ENCODE peak calls at places on chromosome 4, in eight cellular contexts. One of them, this sample, is unnamed.
A peak's percentile ranks its signal among the peaks of the same experiment; 100 is the strongest.

GRCh38 chr4:110073045-110073845 is 125.2 kb downstream of the ELOVL6 start:
- DNase-seq in ureter: no peak
- DNase-seq in left cardiac atrium: no peak
- DNase-seq in AG04450: no peak
- DNase-seq in OCI-LY7: no peak
- DNase-seq in breast epithelium: no peak
- DNase-seq in AG10803: no peak
- DNase-seq in T-helper 22 cell: no peak
- DNase-seq in this sample: no peak

GRCh38 chr4:27702710-27703431 is 842.2 kb downstream of the STIM2 start:
- DNase-seq in ureter: no peak
- DNase-seq in left cardiac atrium: no peak
- DNase-seq in AG04450: no peak
- DNase-seq in OCI-LY7: peak; percentile 9
- DNase-seq in breast epithelium: no peak
- DNase-seq in AG10803: no peak
- DNase-seq in T-helper 22 cell: no peak
- DNase-seq in this sample: peak; percentile 69

GRCh38 chr4:80237992-80238391 is 28.5 kb upstream of the FGF5 start:
- DNase-seq in ureter: no peak
- DNase-seq in left cardiac atrium: no peak
- DNase-seq in AG04450: peak; percentile 78
- DNase-seq in OCI-LY7: no peak
- DNase-seq in breast epithelium: no peak
- DNase-seq in AG10803: peak; percentile 94
- DNase-seq in T-helper 22 cell: no peak
- DNase-seq in this sample: no peak

GRCh38 chr4:166657261-166657660 is 577.0 kb downstream of the SPOCK3 start:
- DNase-seq in ureter: no peak
- DNase-seq in left cardiac atrium: no peak
- DNase-seq in AG04450: no peak
- DNase-seq in OCI-LY7: no peak
- DNase-seq in breast epithelium: no peak
- DNase-seq in AG10803: no peak
- DNase-seq in T-helper 22 cell: no peak
- DNase-seq in this sample: no peak

GRCh38 chr4:76614589-76614988 is 179.6 kb downstream of the SHROOM3 start:
- DNase-seq in ureter: no peak
- DNase-seq in left cardiac atrium: no peak
- DNase-seq in AG04450: no peak
- DNase-seq in OCI-LY7: no peak
- DNase-seq in breast epithelium: no peak
- DNase-seq in AG10803: peak; percentile 96
- DNase-seq in T-helper 22 cell: no peak
- DNase-seq in this sample: no peak

GRCh38 chr4:5711479-5712184 is 631 bp downstream of the EVC start:
- DNase-seq in ureter: no peak
- DNase-seq in left cardiac atrium: peak; percentile 37
- DNase-seq in AG04450: no peak
- DNase-seq in OCI-LY7: no peak
- DNase-seq in breast epithelium: no peak
- DNase-seq in AG10803: peak; percentile 61
- DNase-seq in T-helper 22 cell: no peak
- DNase-seq in this sample: peak; percentile 75

GRCh38 chr4:39855909-39856512 is 121.7 kb downstream of the PDS5A start:
- DNase-seq in ureter: no peak
- DNase-seq in left cardiac atrium: no peak
- DNase-seq in AG04450: no peak
- DNase-seq in OCI-LY7: no peak
- DNase-seq in breast epithelium: no peak
- DNase-seq in AG10803: peak; percentile 6
- DNase-seq in T-helper 22 cell: no peak
- DNase-seq in this sample: no peak

GRCh38 chr4:1683371-1683902 is 676 bp downstream of the FAM53A start:
- DNase-seq in ureter: no peak
- DNase-seq in left cardiac atrium: peak; percentile 42
- DNase-seq in AG04450: peak; percentile 69
- DNase-seq in OCI-LY7: no peak
- DNase-seq in breast epithelium: no peak
- DNase-seq in AG10803: peak; percentile 89
- DNase-seq in T-helper 22 cell: no peak
- DNase-seq in this sample: peak; percentile 49

GRCh38 chr4:147633643-147634042 is 16.4 kb downstream of the TMEM184C start:
- DNase-seq in ureter: no peak
- DNase-seq in left cardiac atrium: no peak
- DNase-seq in AG04450: no peak
- DNase-seq in OCI-LY7: no peak
- DNase-seq in breast epithelium: no peak
- DNase-seq in AG10803: no peak
- DNase-seq in T-helper 22 cell: no peak
- DNase-seq in this sample: no peak

GRCh38 chr4:164485169-164485568 is 268.8 kb upstream of the SMIM31 start:
- DNase-seq in ureter: no peak
- DNase-seq in left cardiac atrium: no peak
- DNase-seq in AG04450: no peak
- DNase-seq in OCI-LY7: no peak
- DNase-seq in breast epithelium: no peak
- DNase-seq in AG10803: no peak
- DNase-seq in T-helper 22 cell: no peak
- DNase-seq in this sample: no peak

GRCh38 chr4:82643994-82644730 is 82.4 kb upstream of the TMEM150C start:
- DNase-seq in ureter: no peak
- DNase-seq in left cardiac atrium: no peak
- DNase-seq in AG04450: no peak
- DNase-seq in OCI-LY7: no peak
- DNase-seq in breast epithelium: no peak
- DNase-seq in AG10803: peak; percentile 91
- DNase-seq in T-helper 22 cell: no peak
- DNase-seq in this sample: no peak

GRCh38 chr4:42568610-42569207 is 88.2 kb downstream of the ATP8A1 start:
- DNase-seq in ureter: peak; percentile 70
- DNase-seq in left cardiac atrium: peak; percentile 68
- DNase-seq in AG04450: peak; percentile 20
- DNase-seq in OCI-LY7: peak; percentile 84
- DNase-seq in breast epithelium: no peak
- DNase-seq in AG10803: peak; percentile 65
- DNase-seq in T-helper 22 cell: peak; percentile 14
- DNase-seq in this sample: peak; percentile 88

GRCh38 chr4:19382993-19383392 is 868.7 kb upstream of the SLIT2 start:
- DNase-seq in ureter: no peak
- DNase-seq in left cardiac atrium: no peak
- DNase-seq in AG04450: no peak
- DNase-seq in OCI-LY7: no peak
- DNase-seq in breast epithelium: no peak
- DNase-seq in AG10803: peak; percentile 88
- DNase-seq in T-helper 22 cell: no peak
- DNase-seq in this sample: no peak

GRCh38 chr4:69497081-69497480 is 1.4 kb upstream of the UGT2B4 start:
- DNase-seq in ureter: no peak
- DNase-seq in left cardiac atrium: no peak
- DNase-seq in AG04450: no peak
- DNase-seq in OCI-LY7: no peak
- DNase-seq in breast epithelium: no peak
- DNase-seq in AG10803: no peak
- DNase-seq in T-helper 22 cell: no peak
- DNase-seq in this sample: no peak

GRCh38 chr4:109011241-109012031 is 248.6 kb upstream of the ETNPPL start:
- DNase-seq in ureter: no peak
- DNase-seq in left cardiac atrium: no peak
- DNase-seq in AG04450: no peak
- DNase-seq in OCI-LY7: no peak
- DNase-seq in breast epithelium: no peak
- DNase-seq in AG10803: peak; percentile 48
- DNase-seq in T-helper 22 cell: no peak
- DNase-seq in this sample: no peak

GRCh38 chr4:173924561-173924960 is 358.9 kb downstream of the FBXO8 start:
- DNase-seq in ureter: no peak
- DNase-seq in left cardiac atrium: no peak
- DNase-seq in AG04450: no peak
- DNase-seq in OCI-LY7: no peak
- DNase-seq in breast epithelium: no peak
- DNase-seq in AG10803: no peak
- DNase-seq in T-helper 22 cell: no peak
- DNase-seq in this sample: no peak

GRCh38 chr4:74559853-74560252 is 114.9 kb downstream of the AREG start:
- DNase-seq in ureter: no peak
- DNase-seq in left cardiac atrium: no peak
- DNase-seq in AG04450: no peak
- DNase-seq in OCI-LY7: no peak
- DNase-seq in breast epithelium: no peak
- DNase-seq in AG10803: no peak
- DNase-seq in T-helper 22 cell: no peak
- DNase-seq in this sample: no peak

GRCh38 chr4:123984881-123985280 is 588.3 kb downstream of the SPRY1 start:
- DNase-seq in ureter: peak; percentile 46
- DNase-seq in left cardiac atrium: peak; percentile 36
- DNase-seq in AG04450: no peak
- DNase-seq in OCI-LY7: no peak
- DNase-seq in breast epithelium: no peak
- DNase-seq in AG10803: no peak
- DNase-seq in T-helper 22 cell: no peak
- DNase-seq in this sample: no peak

GRCh38 chr4:142961866-142962265 is 115.8 kb upstream of the INPP4B start:
- DNase-seq in ureter: no peak
- DNase-seq in left cardiac atrium: no peak
- DNase-seq in AG04450: no peak
- DNase-seq in OCI-LY7: peak; percentile 1
- DNase-seq in breast epithelium: no peak
- DNase-seq in AG10803: peak; percentile 6
- DNase-seq in T-helper 22 cell: no peak
- DNase-seq in this sample: no peak

GRCh38 chr4:3111461-3111860 is 37.0 kb downstream of the HTT start:
- DNase-seq in ureter: no peak
- DNase-seq in left cardiac atrium: no peak
- DNase-seq in AG04450: no peak
- DNase-seq in OCI-LY7: no peak
- DNase-seq in breast epithelium: peak; percentile 70
- DNase-seq in AG10803: no peak
- DNase-seq in T-helper 22 cell: no peak
- DNase-seq in this sample: peak; percentile 15

GRCh38 chr4:2432991-2433530 is 14.3 kb downstream of the CFAP99 start:
- DNase-seq in ureter: no peak
- DNase-seq in left cardiac atrium: no peak
- DNase-seq in AG04450: no peak
- DNase-seq in OCI-LY7: no peak
- DNase-seq in breast epithelium: no peak
- DNase-seq in AG10803: peak; percentile 11
- DNase-seq in T-helper 22 cell: no peak
- DNase-seq in this sample: no peak

GRCh38 chr4:37758226-37758625 is 68.3 kb upstream of the PGM2 start:
- DNase-seq in ureter: no peak
- DNase-seq in left cardiac atrium: peak; percentile 31
- DNase-seq in AG04450: no peak
- DNase-seq in OCI-LY7: peak; percentile 13
- DNase-seq in breast epithelium: no peak
- DNase-seq in AG10803: peak; percentile 91
- DNase-seq in T-helper 22 cell: no peak
- DNase-seq in this sample: no peak

GRCh38 chr4:97953171-97953570 is 190.1 kb downstream of the STPG2 start:
- DNase-seq in ureter: no peak
- DNase-seq in left cardiac atrium: no peak
- DNase-seq in AG04450: no peak
- DNase-seq in OCI-LY7: no peak
- DNase-seq in breast epithelium: no peak
- DNase-seq in AG10803: no peak
- DNase-seq in T-helper 22 cell: no peak
- DNase-seq in this sample: no peak

GRCh38 chr4:37726666-37727065 is 40.5 kb upstream of the RELL1 start:
- DNase-seq in ureter: no peak
- DNase-seq in left cardiac atrium: no peak
- DNase-seq in AG04450: no peak
- DNase-seq in OCI-LY7: no peak
- DNase-seq in breast epithelium: no peak
- DNase-seq in AG10803: peak; percentile 29
- DNase-seq in T-helper 22 cell: no peak
- DNase-seq in this sample: no peak

GRCh38 chr4:2860391-2861348 is 17.0 kb downstream of the ADD1 start:
- DNase-seq in ureter: no peak
- DNase-seq in left cardiac atrium: peak; percentile 74
- DNase-seq in AG04450: no peak
- DNase-seq in OCI-LY7: no peak
- DNase-seq in breast epithelium: no peak
- DNase-seq in AG10803: no peak
- DNase-seq in T-helper 22 cell: no peak
- DNase-seq in this sample: peak; percentile 71

GRCh38 chr4:55507612-55508011 is 39.1 kb downstream of the CLOCK start:
- DNase-seq in ureter: no peak
- DNase-seq in left cardiac atrium: no peak
- DNase-seq in AG04450: no peak
- DNase-seq in OCI-LY7: no peak
- DNase-seq in breast epithelium: no peak
- DNase-seq in AG10803: peak; percentile 43
- DNase-seq in T-helper 22 cell: no peak
- DNase-seq in this sample: no peak

GRCh38 chr4:182925298-182925738 is 8.1 kb upstream of the DCTD start:
- DNase-seq in ureter: no peak
- DNase-seq in left cardiac atrium: peak; percentile 41
- DNase-seq in AG04450: no peak
- DNase-seq in OCI-LY7: peak; percentile 86
- DNase-seq in breast epithelium: no peak
- DNase-seq in AG10803: peak; percentile 63
- DNase-seq in T-helper 22 cell: no peak
- DNase-seq in this sample: peak; percentile 89

GRCh38 chr4:1045193-1045594 is 33.8 kb downstream of the FGFRL1 start:
- DNase-seq in ureter: no peak
- DNase-seq in left cardiac atrium: peak; percentile 26
- DNase-seq in AG04450: no peak
- DNase-seq in OCI-LY7: no peak
- DNase-seq in breast epithelium: no peak
- DNase-seq in AG10803: no peak
- DNase-seq in T-helper 22 cell: no peak
- DNase-seq in this sample: no peak

This sample was measured in GM23338.